ENCODE peak calls at places on chromosomes 12 and 14, in nine cellular contexts. S is colonic mucosa, F is heart left ventricle, W is tibial artery, N is natural killer cell, A is ovary, X is type B pancreatic cell, M is A549, B is HFF-Myc. E is an unnamed sample.

GRCh38 chr12:57191410-57191809 is 25.2 kb upstream of the NXPH4 start:
- DNase-seq in S (no peak), F (no peak), W (no peak), N (no peak), A (no peak), X (no peak), M (no peak), B (no peak), E (no peak)

GRCh38 chr14:50383618-50384225 is 13.0 kb downstream of the CDKL1 start:
- DNase-seq in S (no peak), F (no peak), W (no peak), N (no peak), A (no peak), X (no peak), M (no peak), B (no peak), E (no peak)

GRCh38 chr14:70907996-70908917 is 998 bp downstream of the PCNX1 start:
- DNase-seq in S (peak), F (peak), W (peak), N (peak), A (peak), X (peak), M (peak), B (no peak), E (peak)

GRCh38 chr14:23094666-23095195 is at the start of gene ACIN1:
- DNase-seq in S (peak), F (peak), W (peak), N (peak), A (peak), X (no peak), M (no peak), B (peak), E (peak)

GRCh38 chr12:124379938-124380754 is 85.3 kb downstream of the RFLNA start:
- DNase-seq in S (no peak), F (peak), W (peak), N (no peak), A (peak), X (no peak), M (peak), B (no peak), E (no peak)

GRCh38 chr12:57146092-57146491 is 1.3 kb downstream of the LRP1-AS start:
- DNase-seq in S (no peak), F (no peak), W (no peak), N (no peak), A (no peak), X (no peak), M (no peak), B (no peak), E (no peak)

GRCh38 chr14:73457935-73458218 is 469 bp downstream of the NUMB start:
- DNase-seq in S (peak), F (no peak), W (peak), N (no peak), A (peak), X (no peak), M (no peak), B (no peak), E (no peak)

GRCh38 chr14:88986146-88986841 is 161.8 kb downstream of the TTC8 start:
- DNase-seq in S (no peak), F (no peak), W (no peak), N (no peak), A (peak), X (no peak), M (no peak), B (peak), E (no peak)

GRCh38 chr12:56873382-56873781 is 60.8 kb downstream of the SDR9C7 start:
- DNase-seq in S (no peak), F (no peak), W (no peak), N (no peak), A (no peak), X (no peak), M (no peak), B (no peak), E (no peak)

GRCh38 chr12:54082402-54082892 is 28.8 kb downstream of the HOXC4 start:
- DNase-seq in S (peak), F (no peak), W (no peak), N (peak), A (peak), X (peak), M (no peak), B (no peak), E (peak)

GRCh38 chr12:104414581-104415305 is 42.0 kb upstream of the CHST11 start:
- DNase-seq in S (no peak), F (no peak), W (no peak), N (no peak), A (no peak), X (no peak), M (no peak), B (no peak), E (no peak)

GRCh38 chr12:131773582-131774221 is 54.5 kb upstream of the MMP17 start:
- DNase-seq in S (no peak), F (no peak), W (no peak), N (no peak), A (no peak), X (no peak), M (no peak), B (no peak), E (peak)

GRCh38 chr12:78568326-78569020 is 296.1 kb upstream of the SYT1 start:
- DNase-seq in S (no peak), F (no peak), W (no peak), N (no peak), A (no peak), X (no peak), M (no peak), B (no peak), E (no peak)

GRCh38 chr12:53659011-53659551 is 16.8 kb downstream of the ATP5MC2 start:
- DNase-seq in S (peak), F (peak), W (peak), N (no peak), A (peak), X (no peak), M (peak), B (no peak), E (no peak)

GRCh38 chr14:104741803-104742251 is 11.1 kb upstream of the SIVA1 start:
- DNase-seq in S (no peak), F (no peak), W (no peak), N (no peak), A (no peak), X (no peak), M (no peak), B (no peak), E (no peak)

GRCh38 chr14:74981833-74982232 is 20.9 kb upstream of the EIF2B2 start:
- DNase-seq in S (no peak), F (no peak), W (no peak), N (no peak), A (no peak), X (no peak), M (no peak), B (no peak), E (no peak)

GRCh38 chr12:25829192-25829591 is 129.3 kb upstream of the RASSF8 start:
- DNase-seq in S (no peak), F (no peak), W (peak), N (no peak), A (no peak), X (no peak), M (peak), B (peak), E (no peak)

GRCh38 chr14:104769324-104770071 is 16.6 kb downstream of the SIVA1 start:
- DNase-seq in S (no peak), F (no peak), W (no peak), N (no peak), A (no peak), X (no peak), M (no peak), B (no peak), E (no peak)

GRCh38 chr12:41891226-41891625 is 253.4 kb downstream of the GXYLT1 start:
- DNase-seq in S (no peak), F (no peak), W (no peak), N (no peak), A (no peak), X (no peak), M (no peak), B (no peak), E (no peak)

GRCh38 chr12:22318122-22318737 is 16.3 kb downstream of the ST8SIA1 start:
- DNase-seq in S (no peak), F (no peak), W (no peak), N (no peak), A (no peak), X (no peak), M (no peak), B (no peak), E (no peak)

GRCh38 chr12:3313655-3314305 is 177.2 kb upstream of the PRMT8 start:
- DNase-seq in S (no peak), F (no peak), W (no peak), N (no peak), A (no peak), X (no peak), M (peak), B (no peak), E (no peak)

GRCh38 chr14:76015191-76015590 is 29.6 kb downstream of the IFT43 start:
- DNase-seq in S (no peak), F (no peak), W (no peak), N (no peak), A (no peak), X (no peak), M (no peak), B (no peak), E (no peak)

GRCh38 chr12:118958520-118958919 is 22.8 kb upstream of the SRRM4 start:
- DNase-seq in S (no peak), F (no peak), W (no peak), N (no peak), A (no peak), X (no peak), M (no peak), B (no peak), E (no peak)

GRCh38 chr12:103955811-103956514 is 9.7 kb upstream of the TDG start:
- DNase-seq in S (peak), F (no peak), W (no peak), N (no peak), A (no peak), X (no peak), M (no peak), B (no peak), E (no peak)

GRCh38 chr12:32089156-32089950 is 17.3 kb upstream of the BICD1 start:
- DNase-seq in S (no peak), F (no peak), W (no peak), N (no peak), A (no peak), X (no peak), M (no peak), B (no peak), E (no peak)

DNA sequence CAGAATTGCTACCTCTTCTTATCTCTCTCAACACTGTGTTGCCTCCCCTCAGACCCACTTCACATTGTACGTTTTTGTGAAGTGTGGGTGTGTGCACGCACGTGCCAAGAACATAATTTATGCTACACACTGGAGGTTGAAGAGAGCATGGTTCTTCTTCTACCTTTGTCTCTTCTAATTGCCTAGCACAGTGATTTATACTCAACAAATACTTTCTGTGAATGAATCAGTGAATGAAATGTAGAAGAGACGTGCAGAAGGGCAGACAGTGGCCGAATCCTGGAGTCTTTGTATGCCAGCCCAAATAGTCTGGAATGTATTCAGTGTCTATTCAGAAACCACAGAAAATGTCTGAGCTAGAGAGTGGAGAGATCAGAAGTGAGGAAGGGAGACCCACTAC is 4.6 kb upstream of the SAMD4A start:
- DNase-seq in S (no peak), F (no peak), W (no peak), N (no peak), A (no peak), X (no peak), M (no peak), B (no peak), E (no peak)
- TF ChIP-seq CTCF in S (no peak), F (no peak), W (no peak), N (no peak), A (no peak), X (no peak), M (no peak), B (no peak), E (no peak)

GRCh38 chr12:109532721-109533486 is 40.4 kb downstream of the MMAB start:
- DNase-seq in S (no peak), F (no peak), W (no peak), N (no peak), A (no peak), X (no peak), M (no peak), B (no peak), E (no peak)
- TF ChIP-seq CTCF in S (no peak), F (no peak), W (no peak), N (no peak), A (no peak), X (no peak), M (no peak), B (no peak), E (no peak)

GRCh38 chr12:2295941-2296461 is 243.2 kb downstream of the CACNA1C start:
- DNase-seq in S (no peak), F (no peak), W (no peak), N (no peak), A (no peak), X (no peak), M (no peak), B (no peak), E (no peak)
- TF ChIP-seq CTCF in S (no peak), F (no peak), W (no peak), N (no peak), A (no peak), X (no peak), M (no peak), B (no peak), E (no peak)

GRCh38 chr14:41663478-41663845 is 56.8 kb downstream of the LRFN5 start:
- DNase-seq in S (no peak), F (no peak), W (no peak), N (no peak), A (no peak), X (no peak), M (no peak), B (no peak), E (no peak)

GRCh38 chr14:41662780-41663477 is 56.3 kb downstream of the LRFN5 start:
- DNase-seq in S (no peak), F (no peak), W (no peak), N (no peak), A (no peak), X (no peak), M (no peak), B (no peak), E (no peak)

GRCh38 chr14:41668346-41668745 is 61.7 kb downstream of the LRFN5 start:
- DNase-seq in S (no peak), F (no peak), W (no peak), N (no peak), A (no peak), X (no peak), M (no peak), B (peak), E (no peak)
- TF ChIP-seq CTCF in S (no peak), F (no peak), W (no peak), N (no peak), A (no peak), X (no peak), M (no peak), B (no peak), E (no peak)